ENCODE peak calls at places on chromosomes 2 and 18, in ten cellular contexts. X is mesendoderm; R is BE2C; T is prostate gland; O is stomach; A is CD8-positive, alpha-beta memory T cell; D is body of pancreas; E is ovary; C is skeletal muscle cell; I is choroid plexus epithelial cell. V is an unnamed sample.
A peak's percentile ranks its signal among the peaks of the same experiment; 100 is the strongest.

GRCh38 chr2:13308989-13309388 is 592.3 kb downstream of the TRIB2 start:
- DNase-seq in X (no peak), R (no peak), T (no peak), O (no peak), A (no peak), D (no peak), E (no peak), C (no peak), I (no peak), V (no peak)

GRCh38 chr2:182898718-182899117 is 32.3 kb upstream of the FRZB start:
- DNase-seq in X (no peak), R (no peak), T (no peak), O (no peak), A (no peak), D (no peak), E (no peak), C (no peak), I (no peak), V (no peak)

GRCh38 chr2:20355131-20355530 is 4.5 kb upstream of the PUM2 start:
- DNase-seq in X (no peak), R (no peak), T (no peak), O (no peak), A (no peak), D (no peak), E (peak; percentile 55), C (no peak), I (peak; percentile 98), V (peak; percentile 91)

GRCh38 chr2:215896921-215897320 is 116.4 kb downstream of the MREG start:
- DNase-seq in X (no peak), R (no peak), T (no peak), O (no peak), A (no peak), D (no peak), E (no peak), C (no peak), I (no peak), V (no peak)

GRCh38 chr2:102001767-102002142 is 10.0 kb downstream of the IL1R2 start:
- DNase-seq in X (no peak), R (no peak), T (no peak), O (no peak), A (no peak), D (no peak), E (no peak), C (no peak), I (no peak), V (no peak)

GRCh38 chr2:226063704-226064390 is 664.3 kb downstream of the NYAP2 start:
- DNase-seq in X (no peak), R (no peak), T (no peak), O (no peak), A (no peak), D (no peak), E (no peak), C (peak; percentile 49), I (peak; percentile 13), V (peak; percentile 61)

GRCh38 chr18:12278765-12279682 is 24.9 kb downstream of the CIDEA start:
- DNase-seq in X (peak; percentile 98), R (no peak), T (peak; percentile 31), O (peak; percentile 40), A (no peak), D (peak; percentile 44), E (peak; percentile 86), C (peak; percentile 90), I (peak; percentile 95), V (peak; percentile 78)

GRCh38 chr18:2223859-2224258 is 347.4 kb downstream of the METTL4 start:
- DNase-seq in X (peak; percentile 53), R (peak; percentile 2), T (no peak), O (no peak), A (no peak), D (peak; percentile 27), E (no peak), C (no peak), I (peak; percentile 76), V (no peak)

GRCh38 chr2:104658840-104659591 is 194.9 kb upstream of the POU3F3 start:
- DNase-seq in X (peak; percentile 61), R (no peak), T (no peak), O (no peak), A (no peak), D (no peak), E (no peak), C (no peak), I (no peak), V (no peak)

GRCh38 chr18:62101236-62101635 is 85.6 kb downstream of the PIGN start:
- DNase-seq in X (no peak), R (no peak), T (no peak), O (no peak), A (no peak), D (no peak), E (no peak), C (no peak), I (peak; percentile 72), V (no peak)

GRCh38 chr2:74671479-74671878 is 17.4 kb downstream of the SEMA4F start:
- DNase-seq in X (no peak), R (no peak), T (no peak), O (no peak), A (no peak), D (no peak), E (no peak), C (peak; percentile 31), I (peak; percentile 12), V (peak; percentile 33)

GRCh38 chr2:98479959-98480524 is 35.4 kb downstream of the INPP4A start:
- DNase-seq in X (peak; percentile 46), R (peak; percentile 86), T (peak; percentile 40), O (peak; percentile 77), A (no peak), D (peak; percentile 76), E (peak; percentile 44), C (peak; percentile 66), I (peak; percentile 40), V (no peak)

DNA sequence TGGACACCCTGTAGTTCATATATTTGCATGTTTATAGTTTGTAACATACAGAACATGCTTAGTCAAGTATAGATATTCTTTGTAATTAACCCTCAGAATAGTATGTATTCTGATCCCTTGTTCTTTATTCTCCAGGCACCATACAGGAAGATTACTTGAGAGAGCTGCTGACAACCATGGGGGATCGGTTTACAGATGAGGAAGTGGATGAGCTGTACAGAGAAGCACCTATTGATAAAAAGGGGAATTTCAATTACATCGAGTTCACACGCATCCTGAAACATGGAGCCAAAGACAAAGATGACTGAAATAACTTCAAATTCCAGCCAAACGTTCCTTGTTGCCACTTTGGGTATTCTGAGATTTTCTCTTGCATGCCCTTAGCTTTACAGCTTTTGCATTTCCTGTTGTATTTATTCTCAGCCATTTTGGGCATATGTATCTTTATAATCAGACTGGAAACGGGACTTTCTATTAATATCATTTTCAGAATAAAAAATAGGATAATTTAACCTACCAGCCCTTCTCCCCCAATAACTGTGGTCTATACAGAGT is 6.2 kb upstream of the MYL12B start:
- DNase-seq in X (no peak), R (no peak), T (no peak), O (no peak), A (no peak), D (no peak), E (no peak), C (no peak), I (no peak), V (no peak)
- H3K4me3 ChIP-seq in X (no peak overlapping the region), R (no peak overlapping the region), T (no peak overlapping the region), O (no peak overlapping the region), A (no peak overlapping the region), D (no peak overlapping the region), E (no peak overlapping the region), C (no peak overlapping the region), I (no peak overlapping the region), V (no peak overlapping the region)

GRCh38 chr2:21429747-21430146 is 306.0 kb downstream of the TDRD15 start:
- DNase-seq in X (no peak), R (no peak), T (no peak), O (no peak), A (no peak), D (no peak), E (no peak), C (no peak), I (no peak), V (no peak)
- H3K4me3 ChIP-seq in X (no peak overlapping the region), R (no peak overlapping the region), T (no peak overlapping the region), O (no peak overlapping the region), A (no peak overlapping the region), D (no peak overlapping the region), E (no peak overlapping the region), C (no peak overlapping the region), I (no peak overlapping the region), V (no peak overlapping the region)

GRCh38 chr2:38327580-38327979 is 49.5 kb downstream of the ATL2 start:
- DNase-seq in X (no peak), R (no peak), T (no peak), O (no peak), A (no peak), D (no peak), E (no peak), C (no peak), I (no peak), V (no peak)
- H3K4me3 ChIP-seq in X (no peak overlapping the region), R (no peak overlapping the region), T (no peak overlapping the region), O (no peak overlapping the region), A (no peak overlapping the region), D (no peak overlapping the region), E (no peak overlapping the region), C (no peak overlapping the region), I (no peak overlapping the region), V (no peak overlapping the region)

DNA sequence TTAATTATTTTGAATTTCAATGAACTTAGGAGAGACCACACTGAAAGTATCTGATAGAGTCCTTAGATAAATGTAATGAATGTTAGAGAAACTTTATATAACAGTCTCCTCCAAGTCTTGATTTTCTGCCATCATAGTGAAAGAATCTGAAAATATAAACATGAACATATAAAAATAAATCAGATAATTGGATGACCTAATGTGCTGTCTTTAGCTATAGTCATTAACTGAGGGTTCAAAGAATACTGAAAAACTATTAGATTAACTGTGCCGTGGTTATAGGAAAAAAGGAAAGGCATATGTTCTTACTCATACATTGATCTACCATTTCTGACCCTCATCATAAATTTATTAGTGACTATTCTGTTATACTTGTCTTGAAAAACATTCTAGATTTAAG is 47.0 kb upstream of the SPAG16 start:
- DNase-seq in X (no peak), R (no peak), T (no peak), O (no peak), A (no peak), D (no peak), E (no peak), C (no peak), I (no peak), V (no peak)
- H3K4me3 ChIP-seq in X (no peak overlapping the region), R (no peak overlapping the region), T (no peak overlapping the region), O (no peak overlapping the region), A (no peak overlapping the region), D (no peak overlapping the region), E (no peak overlapping the region), C (no peak overlapping the region), I (no peak overlapping the region), V (no peak overlapping the region)

GRCh38 chr2:203869207-203869606 is 1.6 kb downstream of the CTLA4 start:
- DNase-seq in X (no peak), R (no peak), T (no peak), O (no peak), A (no peak), D (no peak), E (no peak), C (no peak), I (no peak), V (no peak)
- H3K4me3 ChIP-seq in X (no peak overlapping the region), R (no peak overlapping the region), T (no peak overlapping the region), O (no peak overlapping the region), A (peak overlapping the region; percentile 67), D (no peak overlapping the region), E (no peak overlapping the region), C (no peak overlapping the region), I (no peak overlapping the region), V (no peak overlapping the region)

GRCh38 chr2:56128235-56128634 is 55.6 kb upstream of the CCDC85A start:
- DNase-seq in X (no peak), R (peak; percentile 16), T (no peak), O (no peak), A (no peak), D (no peak), E (no peak), C (no peak), I (peak; percentile 5), V (no peak)
- H3K4me3 ChIP-seq in X (no peak overlapping the region), R (peak overlapping the region; percentile 35), T (no peak overlapping the region), O (no peak overlapping the region), A (no peak overlapping the region), D (no peak overlapping the region), E (no peak overlapping the region), C (no peak overlapping the region), I (no peak overlapping the region), V (no peak overlapping the region)

V was measured in AG09309.